ENCODE peak calls at places on chromosomes 16 and 17, in nine cellular contexts. L is ACHN; V is stimulated activated CD8-positive, alpha-beta memory T cell treated with anti-CD3 and anti-CD28 coated beads, Interleukin-4, amount 100 ng/mL, for 1 hour; O is activated naive CD4-positive, alpha-beta T cell; A is EL; T is M059J; P is AG08395; F is GM19239; C is NCI-H345. J is an unnamed sample.

GRCh38 chr16:22188595-22189442 is 17.3 kb upstream of the EEF2K start:
- DNase-seq in L (peak; percentile 96), V (no peak), O (peak; percentile 24), A (peak; percentile 89), T (peak; percentile 88), P (peak; percentile 75), F (peak; percentile 65), C (peak; percentile 76), J (peak; percentile 83)

GRCh38 chr16:71356051-71356740 is 2.3 kb upstream of the CALB2 start:
- DNase-seq in L (no peak), V (no peak), O (no peak), A (no peak), T (no peak), P (no peak), F (no peak), C (no peak), J (no peak)

GRCh38 chr17:44257815-44258750 is 9.9 kb downstream of the SLC4A1 start:
- DNase-seq in L (no peak), V (no peak), O (no peak), A (no peak), T (no peak), P (no peak), F (no peak), C (no peak), J (no peak)

GRCh38 chr17:13087802-13088201 is 70.0 kb upstream of the ELAC2 start:
- DNase-seq in L (no peak), V (no peak), O (no peak), A (no peak), T (no peak), P (no peak), F (no peak), C (no peak), J (no peak)

GRCh38 chr17:81480140-81480917 is 32.3 kb downstream of the ACTG1 start:
- DNase-seq in L (peak; percentile 55), V (no peak), O (no peak), A (peak; percentile 78), T (peak; percentile 85), P (peak; percentile 78), F (no peak), C (no peak), J (no peak)

GRCh38 chr17:64385187-64386083 is 5.2 kb downstream of the PECAM1 start:
- DNase-seq in L (peak; percentile 97), V (peak; percentile 44), O (no peak), A (peak; percentile 92), T (peak; percentile 96), P (peak; percentile 81), F (no peak), C (no peak), J (peak; percentile 19)

GRCh38 chr17:49438439-49438861 is 23.8 kb upstream of the PHB1 start:
- DNase-seq in L (no peak), V (no peak), O (no peak), A (no peak), T (no peak), P (no peak), F (no peak), C (no peak), J (peak; percentile 56)

GRCh38 chr16:82459580-82460256 is 167.1 kb upstream of the CDH13 start:
- DNase-seq in L (no peak), V (no peak), O (no peak), A (no peak), T (no peak), P (no peak), F (no peak), C (no peak), J (no peak)

GRCh38 chr16:1884155-1884760 is 12.3 kb upstream of the MEIOB start:
- DNase-seq in L (peak; percentile 28), V (no peak), O (no peak), A (peak; percentile 11), T (peak; percentile 30), P (no peak), F (no peak), C (no peak), J (peak; percentile 29)

GRCh38 chr16:14289692-14290340 is 218.7 kb downstream of the MRTFB start:
- DNase-seq in L (peak; percentile 63), V (no peak), O (no peak), A (peak; percentile 29), T (peak; percentile 29), P (no peak), F (no peak), C (peak; percentile 37), J (peak; percentile 81)

GRCh38 chr17:12730931-12731521 is 58.3 kb upstream of the ARHGAP44 start:
- DNase-seq in L (no peak), V (no peak), O (no peak), A (peak; percentile 70), T (peak; percentile 91), P (peak; percentile 62), F (no peak), C (peak; percentile 45), J (peak; percentile 99)

GRCh38 chr17:82491533-82491932 is 28.0 kb upstream of the FOXK2 start:
- DNase-seq in L (no peak), V (no peak), O (no peak), A (no peak), T (no peak), P (no peak), F (no peak), C (no peak), J (no peak)

GRCh38 chr16:83561876-83562275 is 245.9 kb upstream of the HSBP1 start:
- DNase-seq in L (peak; percentile 55), V (no peak), O (no peak), A (peak; percentile 29), T (peak; percentile 44), P (peak; percentile 37), F (no peak), C (no peak), J (peak; percentile 35)

GRCh38 chr17:66353937-66354401 is 51.6 kb downstream of the PRKCA start:
- DNase-seq in L (no peak), V (no peak), O (no peak), A (peak; percentile 77), T (peak; percentile 76), P (no peak), F (no peak), C (no peak), J (no peak)

GRCh38 chr17:44097110-44097810 is 26.2 kb downstream of the HDAC5 start:
- DNase-seq in L (peak; percentile 82), V (no peak), O (no peak), A (peak; percentile 86), T (peak; percentile 87), P (peak; percentile 76), F (no peak), C (no peak), J (no peak)

GRCh38 chr16:30748634-30749445 is 615 bp downstream of the PHKG2 start:
- DNase-seq in L (peak; percentile 59), V (no peak), O (no peak), A (peak; percentile 56), T (peak; percentile 53), P (peak; percentile 55), F (no peak), C (peak; percentile 31), J (peak; percentile 73)

GRCh38 chr17:2056221-2057129 is 1.6 kb downstream of the HIC1 start:
- DNase-seq in L (no peak), V (no peak), O (peak; percentile 29), A (peak; percentile 69), T (no peak), P (no peak), F (peak; percentile 84), C (no peak), J (peak; percentile 72)

GRCh38 chr17:68613739-68614298 is 12.7 kb upstream of the FAM20A start:
- DNase-seq in L (peak; percentile 65), V (no peak), O (no peak), A (peak; percentile 63), T (peak; percentile 39), P (peak; percentile 62), F (no peak), C (peak; percentile 76), J (peak; percentile 95)

GRCh38 chr16:8571061-8571596 is 19.2 kb downstream of the TMEM114 start:
- DNase-seq in L (no peak), V (no peak), O (no peak), A (peak; percentile 17), T (peak; percentile 30), P (peak; percentile 54), F (no peak), C (peak; percentile 25), J (peak; percentile 59)

GRCh38 chr16:23324727-23325126 is 22.6 kb downstream of the SCNN1B start:
- DNase-seq in L (no peak), V (no peak), O (no peak), A (no peak), T (peak; percentile 52), P (no peak), F (no peak), C (peak; percentile 88), J (no peak)

GRCh38 chr16:56320081-56320480 is 105.3 kb downstream of the AMFR start:
- DNase-seq in L (no peak), V (no peak), O (no peak), A (no peak), T (no peak), P (no peak), F (no peak), C (no peak), J (no peak)

GRCh38 chr17:44529864-44530263 is 26.7 kb upstream of the GPATCH8 start:
- DNase-seq in L (no peak), V (no peak), O (no peak), A (no peak), T (no peak), P (no peak), F (no peak), C (no peak), J (peak; percentile 34)

GRCh38 chr16:60463986-60464385 is 1572.3 kb downstream of the CDH8 start:
- DNase-seq in L (no peak), V (no peak), O (no peak), A (no peak), T (no peak), P (no peak), F (no peak), C (no peak), J (no peak)

J was measured in mesendoderm.